ENCODE peak calls at places on chromosomes 16 and 17, in ten cellular contexts. H is CD8-positive, alpha-beta T cell; I is upper lobe of right lung; S is effector memory CD4-positive, alpha-beta T cell; G is GM12865; J is breast epithelium; Q is astrocyte of the spinal cord; T is AG04450; P is HFF-Myc; A is psoas muscle. Z is an unnamed sample.

GRCh38 chr16:19598805-19599204 is 43.3 kb downstream of the VPS35L start:
- DNase-seq in H (no peak), I (no peak), S (no peak), G (no peak), J (no peak), Q (no peak), T (no peak), P (no peak), A (no peak), Z (no peak)

GRCh38 chr17:48153711-48154642 is 46.4 kb downstream of the SNX11 start:
- DNase-seq in H (no peak), I (no peak), S (no peak), G (peak), J (no peak), Q (peak), T (peak), P (no peak), A (no peak), Z (no peak)

GRCh38 chr17:40063034-40063765 is 435 bp downstream of the THRA start:
- DNase-seq in H (no peak), I (peak), S (no peak), G (peak), J (no peak), Q (no peak), T (no peak), P (no peak), A (peak), Z (no peak)

GRCh38 chr16:13999895-14000425 is 71.2 kb upstream of the MRTFB start:
- DNase-seq in H (no peak), I (no peak), S (no peak), G (peak), J (no peak), Q (no peak), T (no peak), P (no peak), A (no peak), Z (no peak)

GRCh38 chr17:332023-332422 is 20.6 kb downstream of the RPH3AL start:
- DNase-seq in H (no peak), I (peak), S (no peak), G (no peak), J (no peak), Q (no peak), T (no peak), P (no peak), A (peak), Z (no peak)

GRCh38 chr17:70613681-70614080 is 444.3 kb downstream of the KCNJ2 start:
- DNase-seq in H (no peak), I (no peak), S (no peak), G (no peak), J (no peak), Q (no peak), T (no peak), P (no peak), A (no peak), Z (no peak)

GRCh38 chr17:71495420-71495819 is 625.4 kb upstream of the SOX9 start:
- DNase-seq in H (no peak), I (no peak), S (no peak), G (peak), J (no peak), Q (no peak), T (no peak), P (no peak), A (no peak), Z (no peak)

GRCh38 chr17:57876866-57877237 is 27.0 kb upstream of the MRPS23 start:
- DNase-seq in H (no peak), I (no peak), S (no peak), G (no peak), J (no peak), Q (no peak), T (no peak), P (no peak), A (no peak), Z (no peak)

GRCh38 chr16:9258423-9259051 is 167.1 kb downstream of the HAPSTR1 start:
- DNase-seq in H (no peak), I (no peak), S (no peak), G (peak), J (no peak), Q (peak), T (no peak), P (no peak), A (no peak), Z (no peak)

GRCh38 chr17:9271989-9272388 is 250.7 kb downstream of the NTN1 start:
- DNase-seq in H (no peak), I (no peak), S (no peak), G (no peak), J (no peak), Q (no peak), T (no peak), P (no peak), A (no peak), Z (no peak)

GRCh38 chr17:17890773-17891759 is 54.3 kb upstream of the SREBF1 start:
- DNase-seq in H (peak), I (peak), S (no peak), G (peak), J (no peak), Q (peak), T (peak), P (no peak), A (peak), Z (no peak)

GRCh38 chr17:16911141-16911937 is 60.6 kb downstream of the TNFRSF13B start:
- DNase-seq in H (no peak), I (no peak), S (no peak), G (no peak), J (peak), Q (peak), T (no peak), P (no peak), A (peak), Z (no peak)

GRCh38 chr17:72361892-72362291 is 241.1 kb downstream of the SOX9 start:
- DNase-seq in H (no peak), I (no peak), S (no peak), G (no peak), J (no peak), Q (peak), T (no peak), P (no peak), A (no peak), Z (no peak)

GRCh38 chr17:69058165-69058564 is 2.6 kb downstream of the ABCA9 start:
- DNase-seq in H (no peak), I (no peak), S (no peak), G (no peak), J (no peak), Q (no peak), T (no peak), P (no peak), A (no peak), Z (no peak)

GRCh38 chr16:21560462-21560861 is 38.9 kb upstream of the METTL9 start:
- DNase-seq in H (no peak), I (peak), S (no peak), G (no peak), J (peak), Q (no peak), T (no peak), P (no peak), A (no peak), Z (no peak)

GRCh38 chr16:21554795-21555585 is 44.4 kb upstream of the METTL9 start:
- DNase-seq in H (peak), I (peak), S (peak), G (peak), J (peak), Q (peak), T (peak), P (peak), A (peak), Z (peak)
- H3K4me3 ChIP-seq in H (no peak), I (no peak), S (no peak), G (no peak), J (peak), Q (no peak), T (no peak), P (no peak), A (peak), Z (no peak)

GRCh38 chr17:77438241-77439204 is 297.8 kb downstream of the SEC14L1 start:
- DNase-seq in H (no peak), I (no peak), S (no peak), G (no peak), J (no peak), Q (no peak), T (no peak), P (no peak), A (no peak), Z (no peak)

GRCh38 chr17:77436481-77436880 is 295.7 kb downstream of the SEC14L1 start:
- DNase-seq in H (no peak), I (no peak), S (no peak), G (no peak), J (no peak), Q (no peak), T (no peak), P (no peak), A (no peak), Z (no peak)

GRCh38 chr17:77436058-77436442 is 295.3 kb downstream of the SEC14L1 start:
- DNase-seq in H (no peak), I (no peak), S (no peak), G (no peak), J (no peak), Q (no peak), T (no peak), P (no peak), A (no peak), Z (no peak)

GRCh38 chr17:77437747-77438146 is 297.0 kb downstream of the SEC14L1 start:
- DNase-seq in H (no peak), I (no peak), S (no peak), G (no peak), J (no peak), Q (no peak), T (no peak), P (no peak), A (no peak), Z (no peak)

GRCh38 chr17:77437017-77437416 is 296.2 kb downstream of the SEC14L1 start:
- DNase-seq in H (no peak), I (no peak), S (no peak), G (no peak), J (no peak), Q (peak), T (peak), P (no peak), A (no peak), Z (no peak)
- H3K4me3 ChIP-seq in H (peak), I (no peak), S (peak), G (no peak), J (no peak), Q (no peak), T (no peak), P (no peak), A (no peak), Z (no peak)

GRCh38 chr16:12329246-12329995 is 352.9 kb downstream of the SNX29 start:
- DNase-seq in H (no peak), I (no peak), S (no peak), G (no peak), J (no peak), Q (no peak), T (no peak), P (no peak), A (no peak), Z (no peak)

GRCh38 chr16:12330977-12331376 is 354.4 kb downstream of the SNX29 start:
- DNase-seq in H (no peak), I (no peak), S (no peak), G (no peak), J (no peak), Q (no peak), T (no peak), P (no peak), A (no peak), Z (no peak)

GRCh38 chr16:12327971-12328726 is 351.6 kb downstream of the SNX29 start:
- DNase-seq in H (no peak), I (no peak), S (no peak), G (no peak), J (no peak), Q (no peak), T (no peak), P (no peak), A (no peak), Z (no peak)

GRCh38 chr16:12332553-12332952 is 356.0 kb downstream of the SNX29 start:
- DNase-seq in H (no peak), I (no peak), S (no peak), G (no peak), J (no peak), Q (no peak), T (no peak), P (no peak), A (no peak), Z (no peak)

GRCh38 chr16:12330541-12330940 is 354.0 kb downstream of the SNX29 start:
- DNase-seq in H (no peak), I (no peak), S (no peak), G (no peak), J (no peak), Q (no peak), T (no peak), P (no peak), A (no peak), Z (no peak)
- H3K4me3 ChIP-seq in H (no peak), I (no peak), S (no peak), G (no peak), J (no peak), Q (no peak), T (no peak), P (no peak), A (no peak), Z (no peak)

GRCh38 chr17:37489197-37490001 is at the start of gene DUSP14:
- DNase-seq in H (peak), I (peak), S (peak), G (peak), J (peak), Q (peak), T (no peak), P (no peak), A (peak), Z (no peak)

GRCh38 chr17:37485938-37486570 is 3.6 kb upstream of the DUSP14 start:
- DNase-seq in H (no peak), I (no peak), S (no peak), G (no peak), J (no peak), Q (no peak), T (no peak), P (no peak), A (no peak), Z (no peak)

GRCh38 chr17:37490022-37490587 is 414 bp downstream of the DUSP14 start:
- DNase-seq in H (peak), I (peak), S (peak), G (peak), J (peak), Q (peak), T (no peak), P (no peak), A (peak), Z (no peak)

GRCh38 chr17:37488607-37489196 is 989 bp upstream of the DUSP14 start:
- DNase-seq in H (peak), I (peak), S (peak), G (peak), J (peak), Q (peak), T (peak), P (no peak), A (peak), Z (peak)

DNA sequence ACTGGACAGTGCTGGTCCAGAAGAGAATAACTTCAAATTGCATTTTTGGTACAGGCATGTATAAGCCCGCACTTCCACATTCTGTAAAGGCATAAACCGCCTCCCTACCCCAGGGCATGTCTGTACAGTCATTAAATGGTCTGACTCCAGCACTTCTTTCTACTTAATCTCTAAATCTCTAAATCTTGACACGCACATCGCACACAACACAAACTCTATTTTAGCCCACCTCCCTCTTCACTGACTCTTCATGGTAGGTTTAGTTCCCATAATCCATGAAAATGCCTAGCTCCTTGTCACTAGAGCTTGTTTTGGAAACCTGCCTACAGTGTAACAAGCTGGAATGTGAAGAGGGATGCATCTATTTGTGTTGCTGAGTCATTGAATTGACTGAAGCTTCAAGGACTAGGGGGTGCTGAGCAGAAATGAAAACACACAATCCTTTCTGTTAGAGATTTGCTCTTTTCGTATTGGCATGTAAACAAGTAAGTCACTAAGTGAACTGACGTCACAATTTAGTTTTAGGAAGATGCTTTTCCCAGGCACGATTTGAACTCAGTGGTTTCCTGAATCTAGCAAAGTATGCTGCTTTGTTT is 1.6 kb upstream of the DUSP14 start:
- DNase-seq in H (no peak), I (no peak), S (no peak), G (peak), J (no peak), Q (peak), T (peak), P (peak), A (no peak), Z (peak)
- H3K4me3 ChIP-seq in H (no peak), I (peak), S (peak), G (peak), J (peak), Q (peak), T (peak), P (peak), A (peak), Z (no peak)

GRCh38 chr16:81403208-81403600 is 41.4 kb upstream of the CMIP start:
- DNase-seq in H (no peak), I (no peak), S (no peak), G (no peak), J (no peak), Q (no peak), T (no peak), P (no peak), A (no peak), Z (no peak)
- H3K4me3 ChIP-seq in H (no peak), I (no peak), S (no peak), G (no peak), J (peak), Q (no peak), T (no peak), P (no peak), A (peak), Z (no peak)

DNA sequence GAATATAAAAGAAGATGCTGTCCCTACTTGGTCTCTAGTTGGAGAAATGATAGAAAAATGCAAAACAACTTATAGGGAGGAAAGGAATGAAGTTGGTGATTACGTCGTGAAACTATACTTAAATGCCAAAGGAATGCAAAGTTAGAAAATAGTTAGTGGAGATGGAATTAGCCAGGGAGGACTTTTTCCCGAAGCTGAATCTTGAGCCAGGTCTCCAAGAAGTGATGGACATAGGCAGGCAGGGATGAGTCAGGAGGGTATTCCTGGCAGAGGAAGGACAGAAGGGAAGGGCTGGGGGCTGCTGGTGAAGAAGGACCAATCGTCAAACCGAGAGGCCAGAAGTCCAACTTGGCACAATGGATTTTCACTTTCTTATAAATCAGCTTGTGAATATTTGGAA is 1.8 kb downstream of the SNTB2 start:
- DNase-seq in H (no peak), I (no peak), S (no peak), G (no peak), J (no peak), Q (no peak), T (no peak), P (no peak), A (no peak), Z (no peak)
- H3K4me3 ChIP-seq in H (peak), I (peak), S (no peak), G (peak), J (peak), Q (peak), T (peak), P (peak), A (peak), Z (peak)

GRCh38 chr17:7445011-7445927 is at the start of gene CHRNB1:
- DNase-seq in H (no peak), I (peak), S (no peak), G (peak), J (no peak), Q (peak), T (no peak), P (no peak), A (peak), Z (no peak)
- H3K4me3 ChIP-seq in H (peak), I (peak), S (peak), G (peak), J (peak), Q (peak), T (peak), P (peak), A (peak), Z (peak)

GRCh38 chr17:29216181-29216580 is 30.5 kb upstream of the CRYBA1 start:
- DNase-seq in H (no peak), I (no peak), S (no peak), G (peak), J (no peak), Q (no peak), T (no peak), P (no peak), A (no peak), Z (no peak)
- H3K4me3 ChIP-seq in H (no peak), I (no peak), S (no peak), G (no peak), J (no peak), Q (no peak), T (no peak), P (no peak), A (no peak), Z (no peak)

Z was measured in kidney epithelial cell.